ENCODE peak calls at places on chromosomes 16 and 17, in five cellular contexts. H, N, Q, Z and F are unnamed samples.

GRCh38 chr17:42698736-42699414 is 16.5 kb downstream of the CNTNAP1 start:
- DNase-seq in H (no peak), N (peak), Q (no peak), Z (no peak), F (peak)

GRCh38 chr17:81342700-81343070 is 47.6 kb upstream of the SLC38A10 start:
- DNase-seq in H (no peak), N (peak), Q (peak), Z (no peak), F (no peak)

GRCh38 chr16:51393381-51394005 is 242.4 kb upstream of the SALL1 start:
- DNase-seq in H (no peak), N (peak), Q (no peak), Z (no peak), F (peak)

GRCh38 chr17:42408076-42408475 is 15.0 kb downstream of the CAVIN1 start:
- DNase-seq in H (no peak), N (peak), Q (no peak), Z (no peak), F (no peak)

GRCh38 chr17:70483624-70484023 is 314.3 kb downstream of the KCNJ2 start:
- DNase-seq in H (no peak), N (no peak), Q (no peak), Z (peak), F (no peak)

GRCh38 chr17:15382866-15383265 is 41.5 kb upstream of the TEKT3 start:
- DNase-seq in H (no peak), N (no peak), Q (no peak), Z (no peak), F (no peak)

GRCh38 chr17:266701-267656 is 85.5 kb upstream of the DOC2B start:
- DNase-seq in H (no peak), N (peak), Q (no peak), Z (no peak), F (no peak)

GRCh38 chr17:68707032-68707431 is 105.9 kb upstream of the FAM20A start:
- DNase-seq in H (no peak), N (peak), Q (no peak), Z (no peak), F (peak)

GRCh38 chr16:2751577-2752034 is 832 bp upstream of the SRRM2 start:
- DNase-seq in H (peak), N (no peak), Q (no peak), Z (peak), F (no peak)

GRCh38 chr16:75402821-75403475 is 30.4 kb downstream of the CFDP1 start:
- DNase-seq in H (peak), N (peak), Q (no peak), Z (peak), F (peak)

GRCh38 chr16:28544998-28545397 is 6.2 kb upstream of the NUPR1 start:
- DNase-seq in H (no peak), N (no peak), Q (no peak), Z (no peak), F (no peak)

GRCh38 chr16:78460428-78460827 is 361.0 kb downstream of the WWOX start:
- DNase-seq in H (no peak), N (no peak), Q (no peak), Z (no peak), F (peak)

GRCh38 chr16:87063543-87063942 is 253.6 kb downstream of the C16orf95 start:
- DNase-seq in H (no peak), N (no peak), Q (no peak), Z (no peak), F (no peak)

GRCh38 chr16:57801098-57801855 is 1.0 kb downstream of the KIFC3 start:
- DNase-seq in H (no peak), N (peak), Q (no peak), Z (no peak), F (peak)

GRCh38 chr16:77385481-77385880 is 49.4 kb downstream of the ADAMTS18 start:
- DNase-seq in H (no peak), N (peak), Q (no peak), Z (no peak), F (no peak)

GRCh38 chr16:47777191-47777590 is 316.1 kb downstream of the PHKB start:
- DNase-seq in H (no peak), N (peak), Q (no peak), Z (no peak), F (peak)

GRCh38 chr17:74923538-74924249 is 379 bp upstream of the OTOP2 start:
- DNase-seq in H (peak), N (peak), Q (peak), Z (peak), F (peak)

GRCh38 chr17:10729334-10730193 is at the start of gene TMEM220:
- DNase-seq in H (peak), N (peak), Q (peak), Z (no peak), F (peak)

GRCh38 chr16:75152635-75153034 is 4.3 kb downstream of the ZFP1 start:
- DNase-seq in H (peak), N (no peak), Q (no peak), Z (no peak), F (no peak)

GRCh38 chr17:13031718-13032350 is 14.0 kb upstream of the ELAC2 start:
- DNase-seq in H (peak), N (peak), Q (no peak), Z (peak), F (peak)

GRCh38 chr17:4232168-4232813 is 31.5 kb downstream of the ANKFY1 start:
- DNase-seq in H (no peak), N (peak), Q (no peak), Z (no peak), F (peak)

GRCh38 chr16:58127033-58127556 is 2.1 kb downstream of the CFAP20 start:
- DNase-seq in H (peak), N (peak), Q (no peak), Z (peak), F (peak)

GRCh38 chr17:8072727-8073461 is 14.6 kb downstream of the ALOX12B start:
- DNase-seq in H (no peak), N (no peak), Q (no peak), Z (no peak), F (no peak)
- H3K4me3 ChIP-seq in H (no peak), N (no peak), Q (no peak), Z (no peak), F (no peak)

DNA sequence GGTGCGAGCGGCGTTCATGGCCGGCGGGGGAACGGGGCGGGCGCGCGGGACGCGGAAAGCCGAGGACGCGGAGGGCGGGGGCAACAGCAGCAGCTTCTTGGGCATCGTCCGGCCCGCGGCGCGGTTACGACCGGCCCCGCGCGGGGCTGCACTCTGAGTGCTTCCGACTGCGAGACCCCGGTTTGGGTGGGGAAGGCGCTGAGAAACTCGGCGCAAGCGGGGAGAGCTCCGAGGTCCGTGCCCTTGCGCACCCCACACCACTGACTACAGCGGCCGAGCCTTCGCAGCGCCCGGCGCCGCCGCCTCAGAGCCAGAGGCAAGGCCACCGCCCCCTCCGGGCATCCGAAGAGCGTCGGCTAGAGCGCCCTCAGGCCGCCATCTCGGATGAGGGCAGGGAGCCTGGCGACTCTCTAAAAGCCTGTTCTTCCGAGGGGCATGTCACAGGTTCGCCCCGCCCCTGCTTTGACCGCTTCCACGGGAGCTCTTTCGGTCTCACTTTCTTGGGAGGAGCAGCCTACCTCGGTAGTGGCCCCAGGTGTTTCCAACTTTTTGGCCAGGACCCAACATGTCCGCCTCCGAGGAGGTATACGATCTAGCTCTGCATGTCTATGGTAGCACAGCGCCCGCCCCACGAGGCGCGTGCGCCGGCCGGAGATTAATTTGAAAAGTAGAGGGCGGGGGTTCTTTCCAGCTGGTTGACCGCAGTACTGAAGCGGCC is at the start of gene PRPSAP1:
- DNase-seq in H (peak), N (peak), Q (peak), Z (peak), F (peak)
- TF ChIP-seq CTCF in H (no peak), N (peak), Q (peak), Z (no peak), F (peak)

GRCh38 chr16:53629151-53629550 is 74.5 kb downstream of the RPGRIP1L start:
- DNase-seq in H (no peak), N (no peak), Q (no peak), Z (no peak), F (no peak)
- H3K4me3 ChIP-seq in H (no peak), N (no peak), Q (no peak), Z (no peak), F (no peak)

GRCh38 chr16:70709457-70709856 is 23.6 kb upstream of the MTSS2 start:
- DNase-seq in H (no peak), N (no peak), Q (no peak), Z (no peak), F (no peak)
- TF ChIP-seq CTCF in H (no peak), N (no peak), Q (no peak), Z (no peak), F (no peak)

GRCh38 chr16:760498-761343 is at the start of gene MSLN:
- DNase-seq in H (no peak), N (peak), Q (peak), Z (no peak), F (no peak)
- H3K4me3 ChIP-seq in H (no peak), N (no peak), Q (no peak), Z (no peak), F (no peak)

GRCh38 chr16:30650369-30651123 is at the start of gene PRR14:
- DNase-seq in H (peak), N (peak), Q (peak), Z (peak), F (peak)
- TF ChIP-seq CTCF in H (no peak), N (peak), Q (peak), Z (no peak), F (peak)

GRCh38 chr16:11978080-11978479 is 1.5 kb downstream of the SNX29 start:
- DNase-seq in H (no peak), N (no peak), Q (no peak), Z (peak), F (no peak)
- H3K4me3 ChIP-seq in H (peak), N (no peak), Q (peak), Z (peak), F (no peak)

GRCh38 chr17:39641883-39642282 is 4.9 kb downstream of the STARD3 start:
- DNase-seq in H (no peak), N (no peak), Q (no peak), Z (no peak), F (no peak)

GRCh38 chr17:39642675-39643074 is 5.7 kb downstream of the STARD3 start:
- DNase-seq in H (no peak), N (no peak), Q (no peak), Z (no peak), F (no peak)

GRCh38 chr17:39640493-39641118 is 3.7 kb downstream of the STARD3 start:
- DNase-seq in H (no peak), N (no peak), Q (no peak), Z (no peak), F (no peak)

GRCh38 chr17:39641119-39641496 is 4.2 kb downstream of the STARD3 start:
- DNase-seq in H (no peak), N (no peak), Q (no peak), Z (no peak), F (no peak)

GRCh38 chr17:39643271-39643670 is 6.3 kb downstream of the STARD3 start:
- DNase-seq in H (no peak), N (no peak), Q (no peak), Z (no peak), F (peak)
- TF ChIP-seq CTCF in H (no peak), N (no peak), Q (no peak), Z (no peak), F (no peak)

DNA sequence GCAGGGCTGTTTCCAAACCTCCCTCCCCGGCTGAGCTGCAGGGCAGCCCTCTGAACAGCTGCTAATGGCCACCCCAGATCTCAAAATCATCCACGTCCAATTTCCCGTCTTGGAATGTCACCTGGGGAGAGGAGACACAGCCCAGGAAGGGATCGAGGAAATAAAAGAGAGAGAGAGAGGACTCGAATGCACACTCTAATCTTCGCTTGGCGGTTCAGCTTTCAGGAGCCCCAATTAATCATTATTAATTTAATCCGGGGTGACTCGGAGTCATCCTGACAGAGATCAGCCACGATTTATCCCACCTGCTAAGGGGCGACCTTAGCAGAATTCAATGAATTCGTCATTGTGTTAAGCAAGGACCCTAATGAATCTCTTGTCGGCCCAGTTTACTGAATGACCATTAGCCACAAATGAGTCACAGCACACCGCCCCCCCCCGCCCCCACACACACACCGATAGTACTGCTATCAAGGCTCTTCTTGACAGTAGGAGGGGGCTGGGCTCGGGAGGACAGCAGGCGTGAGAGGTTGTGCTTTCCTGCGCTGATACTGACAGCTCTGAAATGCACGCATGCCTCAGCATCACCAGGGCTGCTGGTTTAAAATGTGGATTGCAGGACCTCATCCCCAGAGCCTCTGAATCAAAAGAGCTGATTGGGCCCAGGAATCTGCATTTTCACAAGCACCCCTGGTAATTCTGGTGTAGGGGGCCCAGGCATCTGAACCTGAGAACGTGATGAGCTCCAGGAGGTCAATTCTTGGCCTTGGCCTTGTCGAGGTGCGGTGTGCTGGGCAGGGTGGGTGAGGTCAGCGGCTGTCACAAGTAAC is 190.0 kb upstream of the CIBAR2 start:
- DNase-seq in H (no peak), N (peak), Q (no peak), Z (no peak), F (peak)
- H3K4me3 ChIP-seq in H (no peak), N (no peak), Q (no peak), Z (no peak), F (no peak)